ENCODE peak calls at places on chromosome 2, in eight cellular contexts. A is sigmoid colon, U is BJ, E is body of pancreas, P is kidney epithelial cell, D is endodermal cell, V is fibroblast of mammary gland, L is cardiac fibroblast. W is an unnamed sample.

GRCh38 chr2:119023534-119023933 is 81.5 kb downstream of the MARCO start:
- DNase-seq in A (no peak), U (no peak), E (no peak), P (no peak), D (no peak), V (no peak), L (no peak), W (no peak)

GRCh38 chr2:147045113-147045512 is 799.7 kb upstream of the ACVR2A start:
- DNase-seq in A (no peak), U (no peak), E (peak), P (peak), D (peak), V (peak), L (peak), W (peak)

GRCh38 chr2:200308001-200308400 is 1.5 kb downstream of the SPATS2L start:
- DNase-seq in A (no peak), U (no peak), E (no peak), P (no peak), D (no peak), V (peak), L (peak), W (peak)

GRCh38 chr2:146734042-146734715 is 1110.7 kb upstream of the ACVR2A start:
- DNase-seq in A (no peak), U (peak), E (no peak), P (no peak), D (no peak), V (peak), L (peak), W (peak)

GRCh38 chr2:6186332-6187100 is 494.3 kb downstream of the SOX11 start:
- DNase-seq in A (no peak), U (no peak), E (peak), P (peak), D (no peak), V (peak), L (peak), W (peak)

GRCh38 chr2:151289972-151290335 is 486 bp upstream of the NMI start:
- DNase-seq in A (peak), U (peak), E (peak), P (no peak), D (no peak), V (peak), L (peak), W (peak)

GRCh38 chr2:96665083-96665569 is 22.6 kb downstream of the FER1L5 start:
- DNase-seq in A (peak), U (peak), E (peak), P (peak), D (no peak), V (peak), L (peak), W (peak)

GRCh38 chr2:185181901-185182300 is 556.7 kb upstream of the FSIP2 start:
- DNase-seq in A (no peak), U (no peak), E (no peak), P (no peak), D (no peak), V (no peak), L (no peak), W (peak)

GRCh38 chr2:20868377-20868776 is 45.5 kb upstream of the LDAH start:
- DNase-seq in A (no peak), U (no peak), E (no peak), P (no peak), D (no peak), V (no peak), L (no peak), W (peak)

GRCh38 chr2:201618744-201619654 is 24.3 kb downstream of the TMEM237 start:
- DNase-seq in A (peak), U (no peak), E (peak), P (no peak), D (peak), V (peak), L (peak), W (peak)

DNA sequence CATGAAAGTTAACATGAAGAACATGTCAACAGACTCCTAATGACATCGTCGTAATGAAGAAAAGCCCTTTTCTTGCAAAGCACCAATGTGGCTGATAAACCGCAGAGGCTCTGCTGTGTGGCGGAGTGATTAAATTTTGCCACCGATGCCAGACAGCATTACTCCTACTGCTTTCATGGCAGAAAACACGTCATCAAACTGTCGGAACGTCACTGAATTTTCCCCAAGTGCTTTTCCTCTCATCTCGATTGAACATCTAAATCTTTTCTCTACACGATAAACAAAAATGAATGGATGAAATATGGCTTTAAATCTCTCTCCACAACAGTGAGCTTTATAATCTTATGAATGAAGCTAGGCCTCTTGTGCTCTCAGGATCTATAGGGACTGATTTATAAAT is 159.8 kb upstream of the REG3G start:
- DNase-seq in A (no peak), U (no peak), E (no peak), P (no peak), D (no peak), V (no peak), L (no peak), W (no peak)
- TF ChIP-seq CTCF in A (no peak), U (no peak), E (no peak), P (no peak), D (no peak), V (no peak), L (no peak), W (no peak)

GRCh38 chr2:62455957-62456692 is 49.9 kb downstream of the TMEM17 start:
- DNase-seq in A (no peak), U (no peak), E (no peak), P (no peak), D (no peak), V (no peak), L (no peak), W (no peak)
- H3K4me3 ChIP-seq in A (no peak), U (no peak), E (no peak), P (no peak), D (no peak), V (no peak), L (no peak), W (no peak)

DNA sequence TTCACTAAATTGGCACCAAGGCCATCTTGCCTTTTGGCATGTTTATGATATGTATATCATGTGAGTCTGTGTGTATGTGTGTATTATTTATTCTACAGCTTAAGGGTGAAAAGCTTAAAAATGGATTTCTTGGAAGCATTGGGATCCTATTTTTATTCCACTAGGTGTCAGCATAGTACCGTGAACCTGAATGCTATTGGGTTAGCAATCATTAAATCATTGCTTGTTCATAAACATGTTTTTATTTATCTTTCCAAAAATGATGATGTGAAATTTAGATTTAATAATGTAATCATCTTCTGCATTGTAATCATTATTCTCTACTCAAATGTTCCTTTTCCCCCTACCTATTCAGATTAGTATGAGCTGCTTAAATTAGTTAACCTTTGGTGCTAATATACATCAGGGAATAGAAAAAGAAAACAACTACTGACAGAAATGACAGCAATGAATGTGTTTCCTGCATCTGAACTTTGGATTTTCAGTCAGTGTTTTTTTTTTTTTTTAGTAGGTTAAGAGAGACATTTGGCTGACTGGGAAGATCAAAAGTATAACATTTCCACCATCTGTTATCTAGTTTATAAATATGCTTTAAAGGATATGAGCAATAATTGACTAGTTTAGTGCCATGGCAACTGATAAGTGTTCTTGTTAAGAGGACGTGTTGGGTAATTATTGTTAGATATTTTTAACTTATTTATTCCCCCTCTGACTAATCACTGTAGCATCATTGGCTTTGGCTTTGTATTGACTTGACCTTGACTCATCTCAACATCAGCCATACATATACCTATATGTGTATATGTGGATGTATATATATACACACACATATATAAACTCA is 14.1 kb upstream of the ZSWIM2 start:
- DNase-seq in A (no peak), U (no peak), E (no peak), P (no peak), D (no peak), V (peak), L (peak), W (peak)
- TF ChIP-seq CTCF in A (peak), U (peak), E (peak), P (peak), D (peak), V (peak), L (peak), W (peak)

GRCh38 chr2:205685314-205686230 is 3.3 kb downstream of the NRP2 start:
- DNase-seq in A (peak), U (no peak), E (peak), P (no peak), D (peak), V (peak), L (peak), W (peak)
- H3K4me3 ChIP-seq in A (peak), U (peak), E (peak), P (peak), D (peak), V (peak), L (peak), W (peak)

GRCh38 chr2:231926761-231927565 is 767 bp upstream of the NPPC start:
- DNase-seq in A (peak), U (no peak), E (peak), P (no peak), D (peak), V (no peak), L (no peak), W (peak)
- TF ChIP-seq CTCF in A (no peak), U (no peak), E (no peak), P (no peak), D (no peak), V (no peak), L (no peak), W (peak)

DNA sequence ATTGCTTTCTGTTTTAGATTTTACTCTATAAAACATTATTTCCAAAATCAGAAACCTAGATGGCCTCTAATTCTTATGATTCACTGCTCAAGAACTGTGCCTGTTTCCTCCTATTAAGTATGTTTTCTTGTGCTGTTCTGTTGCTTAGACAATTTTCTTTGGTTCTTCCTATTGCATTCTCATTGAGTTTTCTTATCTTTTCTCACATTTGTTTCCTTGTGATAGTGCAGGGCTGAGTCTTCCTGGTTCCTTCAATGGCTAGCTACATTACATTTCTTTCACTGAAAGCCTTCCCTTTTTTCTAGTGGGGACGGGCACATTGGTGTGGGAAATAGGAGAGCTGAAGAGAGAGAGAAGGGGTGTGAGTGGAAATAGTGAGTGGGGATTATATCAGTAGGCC is 183.4 kb downstream of the CALCRL start:
- DNase-seq in A (no peak), U (no peak), E (no peak), P (no peak), D (no peak), V (no peak), L (no peak), W (no peak)
- H3K4me3 ChIP-seq in A (no peak), U (no peak), E (no peak), P (no peak), D (no peak), V (no peak), L (no peak), W (no peak)

W was measured in epithelial cell of esophagus.